ENCODE peak calls at places on chromosomes 16 and 17, in four cellular contexts. X is AG04450, Y is adrenal gland, N is psoas muscle. E is an unnamed sample.

GRCh38 chr17:31549121-31549524 is 157.6 kb downstream of the RAB11FIP4 start:
- DNase-seq in X (no peak), Y (no peak), N (no peak), E (no peak)

GRCh38 chr17:58966208-58966607 is 140.5 kb downstream of the TRIM37 start:
- DNase-seq in X (no peak), Y (no peak), N (no peak), E (no peak)

GRCh38 chr16:13343981-13344380 is 442.6 kb downstream of the SHISA9 start:
- DNase-seq in X (no peak), Y (no peak), N (no peak), E (no peak)

GRCh38 chr16:1877804-1878203 is 5.8 kb upstream of the MEIOB start:
- DNase-seq in X (no peak), Y (no peak), N (no peak), E (no peak)

GRCh38 chr17:68733241-68734176 is 132.3 kb upstream of the FAM20A start:
- DNase-seq in X (peak; percentile 29), Y (no peak), N (no peak), E (no peak)

GRCh38 chr16:89565506-89566372 is 5.3 kb downstream of the RPL13 start:
- DNase-seq in X (no peak), Y (peak; percentile 60), N (peak; percentile 70), E (no peak)

GRCh38 chr17:2959371-2960130 is 103.9 kb downstream of the OR1D5 start:
- DNase-seq in X (no peak), Y (no peak), N (no peak), E (no peak)

GRCh38 chr16:58378401-58378800 is 13.9 kb upstream of the GINS3 start:
- DNase-seq in X (no peak), Y (no peak), N (no peak), E (no peak)

GRCh38 chr17:145671-146541 is 8.5 kb downstream of the SCGB1C2 start:
- DNase-seq in X (no peak), Y (peak; percentile 17), N (peak; percentile 12), E (peak; percentile 14)

GRCh38 chr17:76951375-76951905 is 83.2 kb downstream of the MGAT5B start:
- DNase-seq in X (no peak), Y (no peak), N (no peak), E (no peak)

GRCh38 chr17:5381542-5381941 is 37.9 kb downstream of the NUP88 start:
- DNase-seq in X (no peak), Y (no peak), N (no peak), E (no peak)

GRCh38 chr16:67028167-67028554 is 788 bp upstream of the CBFB start:
- DNase-seq in X (no peak), Y (no peak), N (no peak), E (no peak)

GRCh38 chr17:17626151-17626805 is 34.8 kb upstream of the PEMT start:
- DNase-seq in X (no peak), Y (no peak), N (no peak), E (no peak)

GRCh38 chr16:16007743-16008111 is 58.3 kb downstream of the ABCC1 start:
- DNase-seq in X (no peak), Y (no peak), N (no peak), E (no peak)

GRCh38 chr17:3866269-3866668 is 20.2 kb upstream of the NCBP3 start:
- DNase-seq in X (no peak), Y (no peak), N (no peak), E (no peak)

GRCh38 chr17:41810659-41811548 is 845 bp downstream of the P3H4 start:
- DNase-seq in X (no peak), Y (no peak), N (no peak), E (no peak)

GRCh38 chr17:82615084-82616020 is 32.9 kb downstream of the WDR45B start:
- DNase-seq in X (no peak), Y (no peak), N (no peak), E (no peak)
- TF ChIP-seq CTCF in X (no peak), Y (no peak), N (no peak), E (no peak)

GRCh38 chr16:68234188-68235104 is 1.5 kb downstream of the ESRP2 start:
- DNase-seq in X (no peak), Y (no peak), N (no peak), E (no peak)
- H3K4me3 ChIP-seq in X (no peak overlapping the region), Y (no peak overlapping the region), N (no peak overlapping the region), E (no peak overlapping the region)

GRCh38 chr17:80854220-80854619 is 137.4 kb upstream of the CHMP6 start:
- DNase-seq in X (no peak), Y (no peak), N (no peak), E (no peak)
- TF ChIP-seq CTCF in X (no peak), Y (no peak), N (no peak), E (no peak)

GRCh38 chr16:85137323-85138072 is 25.2 kb upstream of the CIBAR2 start:
- DNase-seq in X (peak; percentile 78), Y (peak; percentile 95), N (peak; percentile 94), E (peak; percentile 95)
- H3K4me3 ChIP-seq in X (peak overlapping the region; percentile 15), Y (no peak overlapping the region), N (peak overlapping the region; percentile 64), E (peak overlapping the region; percentile 31)

DNA sequence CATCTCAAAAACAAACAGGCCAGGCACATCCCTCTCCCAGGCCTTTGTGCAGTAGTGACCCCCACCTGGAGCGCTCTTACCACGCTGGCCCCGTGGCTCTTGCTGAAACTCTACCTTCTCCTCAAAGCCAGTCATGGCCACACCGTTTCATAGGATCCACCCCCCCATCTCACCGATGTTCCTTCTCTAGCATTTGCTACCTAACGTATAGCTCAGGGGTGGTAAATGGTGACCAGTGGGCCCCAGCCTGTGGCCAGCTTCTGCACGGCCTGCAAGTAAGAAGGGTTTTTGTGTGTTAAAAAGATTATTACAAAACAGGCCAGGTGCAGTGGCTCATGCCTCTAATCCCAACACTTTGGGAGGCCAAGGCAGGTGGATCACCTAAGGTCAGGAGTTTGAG is 43.8 kb downstream of the RMI2 start:
- DNase-seq in X (no peak), Y (no peak), N (no peak), E (no peak)
- TF ChIP-seq CTCF in X (no peak), Y (no peak), N (no peak), E (no peak)

GRCh38 chr16:28258571-28258970 is 33.8 kb upstream of the SBK1 start:
- DNase-seq in X (no peak), Y (no peak), N (peak; percentile 79), E (no peak)
- H3K4me3 ChIP-seq in X (no peak overlapping the region), Y (no peak overlapping the region), N (peak overlapping the region; percentile 73), E (no peak overlapping the region)

DNA sequence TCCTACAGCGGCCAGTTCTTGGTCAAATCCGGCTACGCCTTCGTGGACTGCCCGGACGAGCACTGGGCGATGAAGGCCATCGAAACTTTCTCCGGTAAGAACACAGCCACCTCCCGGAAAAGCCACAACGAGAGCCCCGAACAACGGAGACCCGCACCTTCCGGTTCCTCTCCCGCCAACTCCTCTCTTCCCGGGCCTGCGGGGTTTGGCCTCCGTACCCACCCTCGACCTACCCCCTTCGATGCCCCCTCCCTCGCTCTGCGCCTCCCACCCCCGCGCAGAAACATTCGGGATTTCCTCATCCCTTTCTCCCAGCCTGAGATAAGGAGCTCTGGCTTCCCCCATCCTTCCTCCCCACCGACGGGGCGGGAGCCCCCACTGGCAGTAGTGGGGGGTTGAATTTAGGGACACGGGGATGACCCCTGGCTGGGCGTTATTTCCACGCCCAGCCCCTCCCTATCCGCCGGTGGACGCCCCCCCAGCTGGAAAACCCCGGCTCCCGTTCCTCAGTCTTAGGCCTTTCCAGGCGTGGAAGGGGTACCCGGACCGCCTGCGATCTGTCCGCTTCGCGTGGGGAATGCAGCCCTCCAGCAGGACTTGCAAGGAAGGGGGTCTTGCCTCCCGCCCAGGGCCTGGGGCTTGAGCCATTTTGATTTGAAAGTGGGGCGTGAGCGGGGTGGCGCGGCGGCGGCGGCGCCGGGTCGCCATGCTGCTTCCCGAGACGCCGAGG is 807 bp downstream of the IGF2BP1 start:
- DNase-seq in X (no peak), Y (no peak), N (no peak), E (no peak)
- TF ChIP-seq CTCF in X (no peak), Y (no peak), N (no peak), E (no peak)

DNA sequence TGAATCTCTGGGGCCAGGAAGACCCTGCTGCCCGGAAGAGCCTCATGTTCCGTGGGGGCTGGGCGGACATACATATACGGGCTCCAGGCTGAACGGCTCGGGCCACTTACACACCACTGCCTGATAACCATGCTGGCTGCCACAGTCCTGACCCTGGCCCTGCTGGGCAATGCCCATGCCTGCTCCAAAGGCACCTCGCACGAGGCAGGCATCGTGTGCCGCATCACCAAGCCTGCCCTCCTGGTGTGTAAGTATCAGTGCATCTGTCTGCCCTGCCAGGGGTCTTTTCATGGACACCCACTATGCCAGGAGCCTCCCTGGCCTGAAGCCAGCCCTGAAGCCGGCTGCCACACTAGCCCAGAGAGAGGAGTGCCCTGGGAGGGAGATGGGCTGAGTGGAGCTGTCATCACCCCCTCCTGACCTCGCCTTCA is at the start of gene CETP:
- DNase-seq in X (no peak), Y (peak; percentile 33), N (no peak), E (no peak)
- H3K4me3 ChIP-seq in X (no peak within 1 kb of the TSS), Y (no peak within 1 kb of the TSS), N (no peak within 1 kb of the TSS), E (no peak within 1 kb of the TSS)

E was measured in uterus.